ENCODE peak calls at places on chromosomes 3 and 15, in five cellular contexts. G, V, H, Z and M are unnamed samples.

GRCh38 chr15:100705065-100705464 is 102.7 kb downstream of the ASB7 start:
- DNase-seq in V (no peak), H (no peak), Z (no peak), G (no peak), M (no peak)

GRCh38 chr15:93553167-93553566 is 464.2 kb upstream of the RGMA start:
- DNase-seq in Z (peak), G (no peak), V (no peak), H (no peak), M (no peak)

GRCh38 chr15:77482570-77482969 is 61.9 kb downstream of the HMG20A start:
- DNase-seq in V (no peak), G (no peak), H (no peak), Z (no peak), M (no peak)

GRCh38 chr3:114393367-114394072 is 99.7 kb downstream of the TIGIT start:
- DNase-seq in V (no peak), G (no peak), Z (no peak), H (no peak), M (no peak)

GRCh38 chr3:104521606-104522336 is 844.9 kb upstream of the ALCAM start:
- DNase-seq in V (no peak), G (no peak), H (no peak), Z (no peak), M (no peak)

GRCh38 chr15:70525551-70525950 is 237.8 kb downstream of the UACA start:
- DNase-seq in Z (no peak), H (no peak), G (no peak), V (no peak), M (no peak)

GRCh38 chr3:163582967-163583366 is 1495.3 kb downstream of the SI start:
- DNase-seq in V (no peak), G (no peak), H (no peak), Z (no peak), M (no peak)

GRCh38 chr3:111831840-111832239 is 27.2 kb upstream of the PHLDB2 start:
- DNase-seq in G (no peak), V (no peak), Z (no peak), H (no peak), M (no peak)

GRCh38 chr15:87365221-87365620 is 891.3 kb downstream of the NTRK3 start:
- DNase-seq in H (no peak), G (no peak), Z (no peak), V (no peak), M (no peak)

GRCh38 chr3:114839476-114839875 is 307.6 kb downstream of the ZBTB20 start:
- DNase-seq in G (no peak), V (no peak), Z (no peak), H (no peak), M (no peak)

GRCh38 chr15:98673133-98673532 is 24.8 kb downstream of the IGF1R start:
- DNase-seq in Z (no peak), H (no peak), G (no peak), V (no peak), M (no peak)

GRCh38 chr15:70195808-70196304 is 98.1 kb upstream of the TLE3 start:
- DNase-seq in Z (peak), V (no peak), H (no peak), G (no peak), M (peak)

GRCh38 chr3:188487652-188488051 is 333.7 kb downstream of the LPP start:
- DNase-seq in Z (no peak), H (no peak), G (no peak), V (no peak), M (no peak)

GRCh38 chr3:43960448-43960840 is 269.7 kb downstream of the ABHD5 start:
- DNase-seq in V (no peak), G (no peak), Z (no peak), H (peak), M (no peak)

GRCh38 chr3:138059261-138059660 is 49.3 kb downstream of the CLDN18 start:
- DNase-seq in H (no peak), V (no peak), G (no peak), Z (no peak), M (no peak)

GRCh38 chr3:138767498-138768104 is 67.1 kb downstream of the PIK3CB start:
- DNase-seq in V (no peak), H (no peak), Z (no peak), G (no peak), M (no peak)

GRCh38 chr15:70063992-70064379 is 33.7 kb downstream of the TLE3 start:
- DNase-seq in V (no peak), G (no peak), Z (no peak), H (no peak), M (no peak)

GRCh38 chr3:64440498-64440897 is 215.2 kb upstream of the PRICKLE2 start:
- DNase-seq in Z (no peak), G (no peak), H (no peak), V (no peak), M (no peak)

GRCh38 chr3:72390841-72391240 is 457.4 kb downstream of the SHQ1 start:
- DNase-seq in H (no peak), V (no peak), G (no peak), Z (no peak), M (no peak)

GRCh38 chr3:13525827-13526625 is 22.9 kb upstream of the FBLN2 start:
- DNase-seq in H (no peak), Z (no peak), V (no peak), G (no peak), M (peak)

GRCh38 chr3:116384717-116385116 is 60.6 kb downstream of the LSAMP start:
- DNase-seq in H (no peak), V (no peak), G (no peak), Z (no peak), M (no peak)

GRCh38 chr3:37918627-37919026 is 56.9 kb downstream of the CTDSPL start:
- DNase-seq in V (no peak), H (no peak), G (no peak), Z (no peak), M (no peak)

GRCh38 chr3:29346828-29347227 is 66.0 kb downstream of the RBMS3 start:
- DNase-seq in H (no peak), Z (no peak), V (no peak), G (no peak), M (no peak)

GRCh38 chr3:115004201-115005140 is 142.6 kb downstream of the ZBTB20 start:
- DNase-seq in H (no peak), Z (no peak), V (no peak), G (no peak), M (no peak)

GRCh38 chr15:85009435-85009834 is 27.8 kb downstream of the PDE8A start:
- DNase-seq in Z (no peak), V (no peak), G (no peak), H (no peak), M (no peak)

GRCh38 chr15:96247631-96248305 is 82.7 kb upstream of the NR2F2 start:
- DNase-seq in Z (no peak), H (no peak), G (no peak), V (no peak), M (no peak)

DNA sequence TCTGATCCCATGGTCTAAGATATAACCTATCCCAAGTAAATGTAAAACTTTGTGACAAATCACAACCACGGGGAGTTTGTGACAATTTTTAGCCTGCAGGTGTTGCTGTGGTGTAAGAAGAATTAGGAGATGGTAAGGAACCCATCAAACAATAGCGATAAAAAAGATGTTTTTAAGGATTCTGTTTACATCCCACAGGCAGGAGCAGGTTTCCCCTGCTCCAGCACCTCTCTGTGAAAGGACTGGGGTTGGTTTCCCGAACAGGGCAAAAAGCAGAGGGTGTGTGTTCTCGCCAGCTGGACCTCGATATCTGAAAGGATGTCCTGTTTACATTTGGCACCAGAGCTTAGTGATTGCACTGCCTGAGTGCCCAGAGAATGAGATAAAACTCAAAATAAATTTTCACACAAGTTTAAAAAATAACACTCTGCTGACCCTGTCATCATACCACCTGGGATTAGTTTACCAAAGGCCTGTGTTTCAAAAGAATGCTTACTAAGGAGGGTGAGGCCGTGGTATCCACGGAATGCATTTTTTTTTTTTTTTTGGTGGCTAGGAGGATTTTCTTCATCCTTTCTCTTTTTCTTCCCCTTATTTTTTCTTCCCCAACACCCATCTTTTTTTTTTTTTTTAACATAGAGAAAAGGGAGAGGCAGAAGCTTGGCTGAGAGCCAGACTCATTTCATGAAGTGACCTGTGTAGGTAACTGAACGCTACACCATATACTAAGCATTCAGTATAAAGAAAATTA is 151.8 kb upstream of the DPH6 start:
- DNase-seq in V (no peak), G (no peak), H (no peak), Z (no peak), M (no peak)
- TF ChIP-seq POLR2AphosphoS5 in V (no peak), G (no peak), H (no peak), Z (no peak), M (no peak)

GRCh38 chr15:67085237-67085817 is 19.9 kb downstream of the SMAD3 start:
- DNase-seq in H (no peak), G (no peak), V (no peak), Z (no peak), M (no peak)
- TF ChIP-seq POLR2AphosphoS5 in H (no peak), G (no peak), V (no peak), Z (no peak), M (no peak)

GRCh38 chr15:65512807-65513416 is 4.6 kb downstream of the DPP8 start:
- DNase-seq in Z (no peak), V (no peak), H (no peak), G (no peak), M (no peak)
- TF ChIP-seq POLR2AphosphoS5 in Z (no peak), V (no peak), H (no peak), G (no peak), M (no peak)

GRCh38 chr3:193556841-193557240 is 2.1 kb upstream of the ATP13A4 start:
- DNase-seq in V (no peak), H (no peak), G (no peak), Z (no peak), M (no peak)
- TF ChIP-seq POLR2AphosphoS5 in V (no peak), H (no peak), G (no peak), Z (no peak), M (no peak)

GRCh38 chr3:171967137-171967783 is 72.1 kb upstream of the FNDC3B start:
- DNase-seq in H (peak), V (peak), Z (no peak), G (no peak), M (no peak)
- TF ChIP-seq POLR2AphosphoS5 in H (peak), V (peak), Z (no peak), G (no peak), M (peak)

GRCh38 chr15:65981837-65982696 is 112.8 kb downstream of the RAB11A start:
- DNase-seq in V (peak), Z (peak), G (peak), H (no peak), M (no peak)
- TF ChIP-seq POLR2AphosphoS5 in V (peak), Z (no peak), G (no peak), H (no peak), M (no peak)

GRCh38 chr3:149010504-149010951 is 19.2 kb downstream of the GYG1 start:
- DNase-seq in H (no peak), V (no peak), G (no peak), Z (no peak), M (no peak)
- TF ChIP-seq POLR2AphosphoS5 in H (no peak), V (no peak), G (no peak), Z (no peak), M (no peak)

DNA sequence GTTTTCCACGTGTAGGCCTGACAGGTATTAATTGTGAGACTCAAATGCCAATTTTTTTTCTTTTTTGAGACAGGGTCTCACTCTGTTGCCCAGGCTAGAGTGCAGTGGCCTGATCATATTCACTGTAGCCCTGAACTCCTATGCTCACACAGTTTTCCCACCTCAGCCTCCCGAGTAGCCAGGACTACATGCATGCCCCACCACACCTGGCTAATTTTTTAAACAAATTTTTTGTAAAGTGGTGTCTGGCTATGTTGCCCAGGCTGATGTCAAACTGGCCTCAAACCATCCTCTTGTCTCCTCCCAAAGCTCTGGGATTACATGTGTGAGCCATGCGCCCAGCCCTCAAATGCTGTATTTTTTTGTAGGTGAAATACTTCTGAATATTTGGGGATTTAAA is 14.0 kb downstream of the SLC25A36 start:
- DNase-seq in V (no peak), G (no peak), Z (no peak), H (no peak), M (no peak)
- TF ChIP-seq POLR2AphosphoS5 in V (no peak), G (no peak), Z (no peak), H (no peak), M (no peak)

GRCh38 chr3:126468028-126468891 is 7.4 kb downstream of the ZXDC start:
- DNase-seq in Z (no peak), G (no peak), H (peak), V (no peak), M (no peak)

GRCh38 chr3:126472277-126473006 is 3.2 kb downstream of the ZXDC start:
- DNase-seq in V (peak), G (no peak), Z (no peak), H (peak), M (no peak)

GRCh38 chr3:126467611-126467955 is 8.1 kb downstream of the ZXDC start:
- DNase-seq in H (no peak), V (no peak), Z (no peak), G (no peak), M (no peak)

GRCh38 chr3:126466886-126467610 is 8.6 kb downstream of the ZXDC start:
- DNase-seq in V (no peak), G (no peak), Z (no peak), H (no peak), M (no peak)

GRCh38 chr3:126469479-126469878 is 6.2 kb downstream of the ZXDC start:
- DNase-seq in H (no peak), V (no peak), G (no peak), Z (no peak), M (no peak)
- TF ChIP-seq POLR2AphosphoS5 in H (no peak), V (no peak), G (no peak), Z (no peak), M (no peak)

GRCh38 chr3:58470363-58471024 is 21.4 kb upstream of the KCTD6 start:
- DNase-seq in Z (no peak), G (no peak), V (no peak), H (no peak), M (no peak)

GRCh38 chr3:58473275-58473674 is 18.6 kb upstream of the KCTD6 start:
- DNase-seq in V (no peak), H (no peak), Z (no peak), G (no peak), M (no peak)

GRCh38 chr3:58474348-58474911 is 17.5 kb upstream of the KCTD6 start:
- DNase-seq in G (no peak), V (no peak), H (peak), Z (no peak), M (no peak)

GRCh38 chr3:58469096-58469495 is 22.8 kb upstream of the KCTD6 start:
- DNase-seq in Z (no peak), V (no peak), H (no peak), G (no peak), M (no peak)

GRCh38 chr3:58471025-58471887 is 20.6 kb upstream of the KCTD6 start:
- DNase-seq in Z (no peak), H (peak), V (peak), G (no peak), M (no peak)
- TF ChIP-seq POLR2AphosphoS5 in Z (no peak), H (peak), V (peak), G (no peak), M (no peak)